ENCODE peak calls at places on chromosomes 3 and 15, in seven cellular contexts. I, R, S, G, V, U and L are unnamed samples.

GRCh38 chr3:99706410-99706809 is 68.0 kb downstream of the COL8A1 start:
- DNase-seq in I (no peak), R (no peak), S (no peak), G (no peak), V (no peak), U (no peak), L (no peak)

GRCh38 chr15:85397151-85397550 is 16.7 kb downstream of the AKAP13 start:
- DNase-seq in I (no peak), R (no peak), S (no peak), G (no peak), V (no peak), U (no peak), L (no peak)

GRCh38 chr15:45583731-45584639 is 3.2 kb upstream of the BLOC1S6 start:
- DNase-seq in I (no peak), R (no peak), S (no peak), G (no peak), V (no peak), U (no peak), L (no peak)

GRCh38 chr3:143849854-143850549 is 1.7 kb upstream of the SLC9A9 start:
- DNase-seq in I (no peak), R (no peak), S (no peak), G (no peak), V (no peak), U (peak; percentile 77), L (no peak)

GRCh38 chr3:138197058-138197457 is 10.0 kb downstream of the ARMC8 start:
- DNase-seq in I (no peak), R (no peak), S (no peak), G (no peak), V (peak; percentile 39), U (peak; percentile 34), L (no peak)

GRCh38 chr3:171286580-171287249 is 173.5 kb downstream of the TNIK start:
- DNase-seq in I (no peak), R (no peak), S (no peak), G (no peak), V (no peak), U (no peak), L (no peak)

GRCh38 chr3:61571516-61572336 is 10.4 kb downstream of the PTPRG start:
- DNase-seq in I (no peak), R (no peak), S (no peak), G (no peak), V (peak; percentile 55), U (peak; percentile 69), L (no peak)

GRCh38 chr3:14126017-14126902 is 1.4 kb downstream of the TMEM43 start:
- DNase-seq in I (peak; percentile 10), R (no peak), S (no peak), G (no peak), V (no peak), U (no peak), L (no peak)

GRCh38 chr3:42081814-42082473 is 9.2 kb upstream of the TRAK1 start:
- DNase-seq in I (no peak), R (no peak), S (no peak), G (no peak), V (no peak), U (no peak), L (no peak)

GRCh38 chr3:58577269-58577821 is at the start of gene FAM107A:
- DNase-seq in I (no peak), R (no peak), S (no peak), G (no peak), V (peak; percentile 69), U (peak; percentile 50), L (no peak)

GRCh38 chr3:4710191-4710590 is 217.0 kb downstream of the ITPR1 start:
- DNase-seq in I (no peak), R (no peak), S (no peak), G (no peak), V (no peak), U (no peak), L (no peak)

GRCh38 chr15:83206971-83207621 is 527 bp downstream of the HDGFL3 start:
- DNase-seq in I (no peak), R (no peak), S (no peak), G (no peak), V (peak; percentile 60), U (peak; percentile 23), L (no peak)

GRCh38 chr3:99753268-99753975 is 64.2 kb upstream of the CMSS1 start:
- DNase-seq in I (no peak), R (no peak), S (no peak), G (no peak), V (no peak), U (peak; percentile 76), L (no peak)

GRCh38 chr15:29040367-29040745 is 154.6 kb downstream of the APBA2 start:
- DNase-seq in I (no peak), R (no peak), S (no peak), G (no peak), V (no peak), U (no peak), L (no peak)

GRCh38 chr3:69044608-69045007 is 7.5 kb downstream of the TMF1 start:
- DNase-seq in I (no peak), R (no peak), S (no peak), G (no peak), V (no peak), U (no peak), L (no peak)

GRCh38 chr3:128584412-128585020 is 66.1 kb downstream of the RPN1 start:
- DNase-seq in I (peak; percentile 88), R (no peak), S (no peak), G (no peak), V (peak; percentile 87), U (peak; percentile 43), L (no peak)

GRCh38 chr15:34583399-34584320 is at the start of gene GOLGA8B:
- DNase-seq in I (no peak), R (peak; percentile 65), S (peak; percentile 61), G (peak; percentile 74), V (peak; percentile 67), U (peak; percentile 27), L (peak; percentile 79)

GRCh38 chr3:84738101-84738500 is 220.7 kb upstream of the CADM2 start:
- DNase-seq in I (no peak), R (no peak), S (no peak), G (no peak), V (no peak), U (no peak), L (no peak)